ENCODE peak calls at places on chromosomes 7 and 10, in six cellular contexts. V is A549, D is WTC11, T is GM12878, C is SK-N-SH, G is HepG2. U is an unnamed sample.

GRCh38 chr10:75974080-75974479 is 542.7 kb downstream of the LRMDA start:
- DNase-seq in V (no peak), D (no peak), T (no peak), C (no peak), G (no peak), U (no peak)

GRCh38 chr10:11272915-11273389 is 255.3 kb downstream of the CELF2 start:
- DNase-seq in V (no peak), D (no peak), T (peak), C (no peak), G (no peak), U (no peak)

GRCh38 chr7:12199363-12199762 is 11.7 kb upstream of the TMEM106B start:
- DNase-seq in V (peak), D (no peak), T (no peak), C (no peak), G (peak), U (peak)

GRCh38 chr7:52639981-52640380 is 395.5 kb upstream of the POM121L12 start:
- DNase-seq in V (no peak), D (no peak), T (no peak), C (no peak), G (no peak), U (no peak)

GRCh38 chr7:23205861-23206510 is 24.1 kb downstream of the NUP42 start:
- DNase-seq in V (no peak), D (peak), T (no peak), C (peak), G (no peak), U (no peak)

GRCh38 chr7:155340721-155341120 is 43.0 kb downstream of the INSIG1 start:
- DNase-seq in V (no peak), D (no peak), T (no peak), C (no peak), G (no peak), U (no peak)

GRCh38 chr7:29375641-29376562 is 181.3 kb downstream of the CHN2 start:
- DNase-seq in V (peak), D (no peak), T (no peak), C (no peak), G (peak), U (no peak)

GRCh38 chr10:45239642-45240041 is 75.8 kb downstream of the OR13A1 start:
- DNase-seq in V (no peak), D (no peak), T (no peak), C (no peak), G (no peak), U (peak)

GRCh38 chr10:29635711-29636144 is 957 bp upstream of the SVIL start:
- DNase-seq in V (peak), D (peak), T (peak), C (no peak), G (peak), U (peak)

DNA sequence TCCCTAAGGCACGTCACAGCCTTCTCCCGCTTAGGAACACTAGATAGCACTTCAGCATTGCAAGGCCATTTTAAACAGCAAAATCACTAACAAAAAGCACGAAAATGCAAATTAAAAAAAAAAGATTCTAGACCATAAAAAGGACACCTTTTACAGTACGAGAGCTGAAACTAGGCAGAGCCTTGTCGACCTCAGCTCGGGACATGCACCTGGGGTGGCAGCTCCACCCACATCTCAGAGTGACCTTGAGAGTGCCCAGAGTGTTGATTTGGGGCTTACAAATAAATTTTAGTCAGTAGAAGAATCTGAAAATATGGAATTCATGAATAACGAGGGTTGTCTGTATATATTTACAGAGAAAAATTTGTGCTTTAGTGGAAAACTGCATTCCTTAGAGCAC is 1.1 kb downstream of the MRPS24 start:
- DNase-seq in V (no peak), D (no peak), T (no peak), C (no peak), G (no peak), U (no peak)
- TF ChIP-seq USF2 in V (no peak), D (no peak), T (no peak), C (no peak), G (no peak), U (no peak)

GRCh38 chr10:15168296-15168780 is at the start of gene NMT2:
- DNase-seq in V (no peak), D (peak), T (no peak), C (no peak), G (peak), U (no peak)
- TF ChIP-seq USF2 in V (no peak), D (peak), T (no peak), C (no peak), G (no peak), U (peak)

GRCh38 chr7:4713183-4713784 is 31.2 kb downstream of the FOXK1 start:
- DNase-seq in V (no peak), D (no peak), T (no peak), C (no peak), G (no peak), U (no peak)
- TF ChIP-seq USF2 in V (no peak), D (no peak), T (no peak), C (no peak), G (no peak), U (no peak)

GRCh38 chr10:69726850-69727249 is 74.9 kb upstream of the COL13A1 start:
- DNase-seq in V (no peak), D (no peak), T (no peak), C (no peak), G (no peak), U (no peak)
- TF ChIP-seq USF2 in V (no peak), D (no peak), T (no peak), C (no peak), G (no peak), U (no peak)

DNA sequence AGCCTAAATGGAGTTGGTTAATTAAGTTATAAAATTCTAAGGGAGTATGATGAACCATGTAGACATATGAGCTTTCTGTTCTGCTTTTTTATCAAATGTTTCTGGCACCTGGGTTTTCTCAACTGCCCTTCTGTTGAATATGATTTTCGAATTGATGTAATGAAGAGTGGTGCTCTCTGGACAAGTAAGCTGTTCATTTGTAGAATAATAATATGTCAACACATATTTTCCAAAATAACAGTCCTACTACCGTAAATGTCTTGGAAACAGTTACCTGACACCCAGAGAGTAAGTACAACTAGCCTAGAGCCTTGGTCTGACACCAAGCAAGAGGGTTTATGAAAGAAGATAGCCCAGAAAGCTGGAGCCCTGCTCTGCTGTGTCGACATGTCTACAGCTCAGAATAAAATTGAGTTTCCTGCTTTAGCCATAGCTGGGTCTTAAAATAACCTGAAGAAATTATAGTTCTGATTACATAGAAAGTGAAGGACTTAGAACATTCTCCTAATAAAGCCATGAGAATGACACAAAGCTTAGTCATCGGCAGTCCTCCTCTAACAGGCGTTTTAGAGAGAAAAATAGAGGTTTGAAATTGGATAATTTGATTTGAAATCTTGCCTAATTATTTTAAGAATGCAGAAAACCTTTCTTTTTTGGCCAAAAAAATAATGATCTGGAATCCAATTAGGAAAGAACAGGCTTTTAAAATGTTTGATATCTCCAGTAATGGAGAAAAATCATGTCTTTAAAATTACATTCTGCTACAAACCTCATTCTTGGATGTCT is 25.1 kb downstream of the HDAC9 start:
- DNase-seq in V (no peak), D (no peak), T (no peak), C (no peak), G (no peak), U (peak)
- TF ChIP-seq USF2 in V (no peak), D (no peak), T (no peak), C (no peak), G (no peak), U (no peak)